ENCODE peak calls at places on chromosomes 11 and 22, in eight cellular contexts. One of them, this sample, is unnamed.
A peak's percentile ranks its signal among the peaks of the same experiment; 100 is the strongest.

GRCh38 chr11:35304393-35304790 is 115.0 kb downstream of the SLC1A2 start:
- DNase-seq in body of pancreas: no peak
- DNase-seq in psoas muscle: no peak
- DNase-seq in AG04450: no peak
- DNase-seq in adrenal gland: no peak
- DNase-seq in A549: peak; percentile 24
- DNase-seq in mesendoderm: peak; percentile 79
- DNase-seq in heart left ventricle: no peak
- DNase-seq in this sample: no peak

GRCh38 chr11:1174441-1175370 is 17.0 kb downstream of the MUC5AC start:
- DNase-seq in body of pancreas: no peak
- DNase-seq in psoas muscle: peak; percentile 10
- DNase-seq in AG04450: no peak
- DNase-seq in adrenal gland: no peak
- DNase-seq in A549: no peak
- DNase-seq in mesendoderm: no peak
- DNase-seq in heart left ventricle: peak; percentile 13
- DNase-seq in this sample: no peak

GRCh38 chr22:45572444-45572843 is 69.8 kb downstream of the FBLN1 start:
- DNase-seq in body of pancreas: no peak
- DNase-seq in psoas muscle: no peak
- DNase-seq in AG04450: no peak
- DNase-seq in adrenal gland: no peak
- DNase-seq in A549: no peak
- DNase-seq in mesendoderm: no peak
- DNase-seq in heart left ventricle: no peak
- DNase-seq in this sample: no peak

GRCh38 chr11:69848196-69848595 is 29.0 kb upstream of the FGF3 start:
- DNase-seq in body of pancreas: no peak
- DNase-seq in psoas muscle: no peak
- DNase-seq in AG04450: no peak
- DNase-seq in adrenal gland: no peak
- DNase-seq in A549: no peak
- DNase-seq in mesendoderm: no peak
- DNase-seq in heart left ventricle: no peak
- DNase-seq in this sample: no peak

GRCh38 chr11:120172054-120172881 is 34.4 kb upstream of the TRIM29 start:
- DNase-seq in body of pancreas: peak; percentile 76
- DNase-seq in psoas muscle: peak; percentile 66
- DNase-seq in AG04450: no peak
- DNase-seq in adrenal gland: peak; percentile 70
- DNase-seq in A549: peak; percentile 64
- DNase-seq in mesendoderm: peak; percentile 82
- DNase-seq in heart left ventricle: peak; percentile 72
- DNase-seq in this sample: no peak

GRCh38 chr11:35077709-35078695 is 61.0 kb upstream of the CD44 start:
- DNase-seq in body of pancreas: no peak
- DNase-seq in psoas muscle: no peak
- DNase-seq in AG04450: no peak
- DNase-seq in adrenal gland: no peak
- DNase-seq in A549: peak; percentile 39
- DNase-seq in mesendoderm: no peak
- DNase-seq in heart left ventricle: no peak
- DNase-seq in this sample: no peak

GRCh38 chr11:61657566-61657965 is 22.6 kb upstream of the DAGLA start:
- DNase-seq in body of pancreas: peak; percentile 54
- DNase-seq in psoas muscle: no peak
- DNase-seq in AG04450: no peak
- DNase-seq in adrenal gland: no peak
- DNase-seq in A549: no peak
- DNase-seq in mesendoderm: no peak
- DNase-seq in heart left ventricle: no peak
- DNase-seq in this sample: no peak

GRCh38 chr11:74749127-74749964 is 697 bp downstream of the RNF169 start:
- DNase-seq in body of pancreas: peak; percentile 52
- DNase-seq in psoas muscle: peak; percentile 52
- DNase-seq in AG04450: no peak
- DNase-seq in adrenal gland: peak; percentile 59
- DNase-seq in A549: peak; percentile 77
- DNase-seq in mesendoderm: peak; percentile 80
- DNase-seq in heart left ventricle: peak; percentile 66
- DNase-seq in this sample: peak; percentile 47

GRCh38 chr11:60498399-60498798 is 5.8 kb downstream of the MS4A12 start:
- DNase-seq in body of pancreas: no peak
- DNase-seq in psoas muscle: no peak
- DNase-seq in AG04450: no peak
- DNase-seq in adrenal gland: no peak
- DNase-seq in A549: no peak
- DNase-seq in mesendoderm: no peak
- DNase-seq in heart left ventricle: no peak
- DNase-seq in this sample: no peak

GRCh38 chr11:74611369-74611861 is 19.0 kb downstream of the POLD3 start:
- DNase-seq in body of pancreas: no peak
- DNase-seq in psoas muscle: no peak
- DNase-seq in AG04450: peak; percentile 54
- DNase-seq in adrenal gland: no peak
- DNase-seq in A549: peak; percentile 18
- DNase-seq in mesendoderm: peak; percentile 55
- DNase-seq in heart left ventricle: no peak
- DNase-seq in this sample: no peak

GRCh38 chr11:124917115-124917637 is 1.9 kb upstream of the HEPN1 start:
- DNase-seq in body of pancreas: no peak
- DNase-seq in psoas muscle: no peak
- DNase-seq in AG04450: peak; percentile 80
- DNase-seq in adrenal gland: no peak
- DNase-seq in A549: no peak
- DNase-seq in mesendoderm: peak; percentile 27
- DNase-seq in heart left ventricle: no peak
- DNase-seq in this sample: peak; percentile 61

GRCh38 chr11:1060885-1061616 is 13.6 kb upstream of the MUC2 start:
- DNase-seq in body of pancreas: peak; percentile 18
- DNase-seq in psoas muscle: peak; percentile 7
- DNase-seq in AG04450: no peak
- DNase-seq in adrenal gland: no peak
- DNase-seq in A549: peak; percentile 83
- DNase-seq in mesendoderm: no peak
- DNase-seq in heart left ventricle: peak; percentile 24
- DNase-seq in this sample: no peak

GRCh38 chr22:43520632-43521039 is 108.8 kb downstream of the MPPED1 start:
- DNase-seq in body of pancreas: no peak
- DNase-seq in psoas muscle: no peak
- DNase-seq in AG04450: no peak
- DNase-seq in adrenal gland: no peak
- DNase-seq in A549: no peak
- DNase-seq in mesendoderm: no peak
- DNase-seq in heart left ventricle: no peak
- DNase-seq in this sample: no peak

GRCh38 chr11:112042161-112042960 is 17.2 kb downstream of the DLAT start:
- DNase-seq in body of pancreas: no peak
- DNase-seq in psoas muscle: no peak
- DNase-seq in AG04450: no peak
- DNase-seq in adrenal gland: no peak
- DNase-seq in A549: no peak
- DNase-seq in mesendoderm: peak; percentile 62
- DNase-seq in heart left ventricle: no peak
- DNase-seq in this sample: no peak

GRCh38 chr11:26901162-26901561 is 92.8 kb upstream of the FIBIN start:
- DNase-seq in body of pancreas: no peak
- DNase-seq in psoas muscle: no peak
- DNase-seq in AG04450: no peak
- DNase-seq in adrenal gland: no peak
- DNase-seq in A549: no peak
- DNase-seq in mesendoderm: no peak
- DNase-seq in heart left ventricle: no peak
- DNase-seq in this sample: no peak

GRCh38 chr22:30423296-30423958 is 2.1 kb upstream of the MTFP1 start:
- DNase-seq in body of pancreas: no peak
- DNase-seq in psoas muscle: no peak
- DNase-seq in AG04450: no peak
- DNase-seq in adrenal gland: peak; percentile 50
- DNase-seq in A549: no peak
- DNase-seq in mesendoderm: no peak
- DNase-seq in heart left ventricle: peak; percentile 86
- DNase-seq in this sample: peak; percentile 73

GRCh38 chr11:67418476-67419281 is 3.2 kb downstream of the CARNS1 start:
- DNase-seq in body of pancreas: peak; percentile 52
- DNase-seq in psoas muscle: peak; percentile 60
- DNase-seq in AG04450: no peak
- DNase-seq in adrenal gland: no peak
- DNase-seq in A549: no peak
- DNase-seq in mesendoderm: no peak
- DNase-seq in heart left ventricle: peak; percentile 80
- DNase-seq in this sample: no peak

GRCh38 chr11:74696932-74697687 is 34.1 kb downstream of the CHRDL2 start:
- DNase-seq in body of pancreas: peak; percentile 81
- DNase-seq in psoas muscle: peak; percentile 85
- DNase-seq in AG04450: peak; percentile 91
- DNase-seq in adrenal gland: peak; percentile 43
- DNase-seq in A549: peak; percentile 56
- DNase-seq in mesendoderm: peak; percentile 65
- DNase-seq in heart left ventricle: peak; percentile 87
- DNase-seq in this sample: no peak

GRCh38 chr11:112605093-112605666 is 344.5 kb upstream of the PLET1 start:
- DNase-seq in body of pancreas: no peak
- DNase-seq in psoas muscle: no peak
- DNase-seq in AG04450: no peak
- DNase-seq in adrenal gland: no peak
- DNase-seq in A549: no peak
- DNase-seq in mesendoderm: no peak
- DNase-seq in heart left ventricle: no peak
- DNase-seq in this sample: no peak

DNA sequence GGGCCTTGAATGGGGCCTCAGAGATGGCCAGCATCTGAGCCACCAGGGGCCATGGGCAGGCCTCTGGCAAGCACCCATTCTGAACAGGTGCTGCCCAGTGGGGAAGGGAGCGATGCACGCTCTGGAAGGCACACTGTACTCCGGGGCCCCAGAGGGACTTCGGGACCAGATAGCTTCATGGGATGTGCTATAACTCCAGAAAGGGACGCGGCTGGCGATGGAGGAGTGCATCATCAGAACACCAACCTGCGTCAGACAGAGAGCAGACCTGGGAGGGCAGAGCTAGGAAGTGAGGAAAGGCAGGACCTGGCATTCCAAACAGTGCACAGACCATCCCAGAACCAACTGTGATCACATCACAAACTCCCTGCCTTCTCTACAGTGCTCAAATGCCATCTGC is 16.8 kb downstream of the DGCR2 start:
- DNase-seq in body of pancreas: peak; percentile 11
- DNase-seq in psoas muscle: no peak
- DNase-seq in AG04450: no peak
- DNase-seq in adrenal gland: no peak
- DNase-seq in A549: no peak
- DNase-seq in mesendoderm: no peak
- DNase-seq in heart left ventricle: no peak
- DNase-seq in this sample: no peak
- H3K27ac ChIP-seq in body of pancreas: peak overlapping the region; percentile 67
- H3K27ac ChIP-seq in psoas muscle: peak overlapping the region; percentile 71
- H3K27ac ChIP-seq in AG04450: no peak overlapping the region
- H3K27ac ChIP-seq in adrenal gland: no peak overlapping the region
- H3K27ac ChIP-seq in A549: no peak overlapping the region
- H3K27ac ChIP-seq in mesendoderm: no peak overlapping the region
- H3K27ac ChIP-seq in heart left ventricle: no peak overlapping the region
- H3K27ac ChIP-seq in this sample: no peak overlapping the region

DNA sequence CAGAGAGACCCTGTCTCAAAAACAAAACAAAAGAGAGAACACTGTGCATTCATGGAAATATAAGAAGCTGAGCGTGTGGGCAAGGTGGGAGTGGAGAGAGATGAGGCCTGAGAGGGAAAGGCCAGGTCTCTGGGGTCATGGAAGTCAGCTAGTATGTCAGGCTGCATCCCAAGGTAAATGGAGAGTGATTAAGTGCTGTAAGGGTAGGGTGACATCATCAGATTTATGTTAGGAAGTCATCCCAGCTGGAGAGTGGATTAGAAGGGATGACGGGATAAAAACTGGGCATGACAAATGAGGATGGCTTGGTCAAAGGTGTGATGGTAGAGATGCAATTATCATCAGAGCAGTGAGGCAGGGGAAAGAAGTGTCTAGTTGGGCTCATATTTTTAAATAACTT is 3.5 kb upstream of the ENDOD1 start:
- DNase-seq in body of pancreas: no peak
- DNase-seq in psoas muscle: no peak
- DNase-seq in AG04450: no peak
- DNase-seq in adrenal gland: no peak
- DNase-seq in A549: no peak
- DNase-seq in mesendoderm: no peak
- DNase-seq in heart left ventricle: no peak
- DNase-seq in this sample: no peak
- H3K27ac ChIP-seq in body of pancreas: no peak overlapping the region
- H3K27ac ChIP-seq in psoas muscle: no peak overlapping the region
- H3K27ac ChIP-seq in AG04450: no peak overlapping the region
- H3K27ac ChIP-seq in adrenal gland: no peak overlapping the region
- H3K27ac ChIP-seq in A549: no peak overlapping the region
- H3K27ac ChIP-seq in mesendoderm: no peak overlapping the region
- H3K27ac ChIP-seq in heart left ventricle: no peak overlapping the region
- H3K27ac ChIP-seq in this sample: peak overlapping the region; percentile 43

GRCh38 chr11:2700415-2701211 is 819 bp upstream of the KCNQ1OT1 start:
- DNase-seq in body of pancreas: peak; percentile 68
- DNase-seq in psoas muscle: peak; percentile 81
- DNase-seq in AG04450: no peak
- DNase-seq in adrenal gland: peak; percentile 68
- DNase-seq in A549: peak; percentile 57
- DNase-seq in mesendoderm: peak; percentile 58
- DNase-seq in heart left ventricle: peak; percentile 77
- DNase-seq in this sample: no peak
- H3K27ac ChIP-seq in body of pancreas: peak overlapping the region; percentile 82
- H3K27ac ChIP-seq in psoas muscle: peak overlapping the region; percentile 94
- H3K27ac ChIP-seq in AG04450: no peak overlapping the region
- H3K27ac ChIP-seq in adrenal gland: peak overlapping the region; percentile 96
- H3K27ac ChIP-seq in A549: peak overlapping the region; percentile 99
- H3K27ac ChIP-seq in mesendoderm: peak overlapping the region; percentile 22
- H3K27ac ChIP-seq in heart left ventricle: peak overlapping the region; percentile 90
- H3K27ac ChIP-seq in this sample: peak overlapping the region; percentile 88

GRCh38 chr22:50456466-50457234 is 18.2 kb downstream of the SBF1 start:
- DNase-seq in body of pancreas: no peak
- DNase-seq in psoas muscle: no peak
- DNase-seq in AG04450: no peak
- DNase-seq in adrenal gland: no peak
- DNase-seq in A549: no peak
- DNase-seq in mesendoderm: peak; percentile 29
- DNase-seq in heart left ventricle: no peak
- DNase-seq in this sample: no peak

GRCh38 chr22:50454556-50455075 is 20.2 kb downstream of the SBF1 start:
- DNase-seq in body of pancreas: no peak
- DNase-seq in psoas muscle: no peak
- DNase-seq in AG04450: no peak
- DNase-seq in adrenal gland: no peak
- DNase-seq in A549: no peak
- DNase-seq in mesendoderm: no peak
- DNase-seq in heart left ventricle: no peak
- DNase-seq in this sample: no peak

GRCh38 chr22:50455201-50455600 is 19.6 kb downstream of the SBF1 start:
- DNase-seq in body of pancreas: no peak
- DNase-seq in psoas muscle: no peak
- DNase-seq in AG04450: no peak
- DNase-seq in adrenal gland: no peak
- DNase-seq in A549: no peak
- DNase-seq in mesendoderm: no peak
- DNase-seq in heart left ventricle: no peak
- DNase-seq in this sample: no peak

GRCh38 chr22:50456026-50456425 is 18.8 kb downstream of the SBF1 start:
- DNase-seq in body of pancreas: no peak
- DNase-seq in psoas muscle: no peak
- DNase-seq in AG04450: no peak
- DNase-seq in adrenal gland: no peak
- DNase-seq in A549: no peak
- DNase-seq in mesendoderm: no peak
- DNase-seq in heart left ventricle: no peak
- DNase-seq in this sample: no peak

GRCh38 chr22:50452649-50453048 is 22.2 kb downstream of the SBF1 start:
- DNase-seq in body of pancreas: no peak
- DNase-seq in psoas muscle: no peak
- DNase-seq in AG04450: no peak
- DNase-seq in adrenal gland: no peak
- DNase-seq in A549: no peak
- DNase-seq in mesendoderm: no peak
- DNase-seq in heart left ventricle: no peak
- DNase-seq in this sample: no peak
- H3K27ac ChIP-seq in body of pancreas: no peak overlapping the region
- H3K27ac ChIP-seq in psoas muscle: peak overlapping the region; percentile 1
- H3K27ac ChIP-seq in AG04450: no peak overlapping the region
- H3K27ac ChIP-seq in adrenal gland: no peak overlapping the region
- H3K27ac ChIP-seq in A549: no peak overlapping the region
- H3K27ac ChIP-seq in mesendoderm: no peak overlapping the region
- H3K27ac ChIP-seq in heart left ventricle: no peak overlapping the region
- H3K27ac ChIP-seq in this sample: no peak overlapping the region

This sample was measured in substantia nigra.